ENCODE peak calls at places on chromosomes 13 and 19, in eight cellular contexts. R is AG04450, N is AG10803, W is body of pancreas, S is tibial artery, I is A549, D is left ventricle myocardium inferior, F is fibroblast of mammary gland. B is an unnamed sample.

GRCh38 chr13:30645629-30646028 is 27.9 kb downstream of the USPL1 start:
- DNase-seq in I (no peak), S (no peak), W (no peak), R (no peak), D (no peak), F (no peak), N (no peak), B (no peak)

GRCh38 chr13:95253033-95253432 is 48.2 kb downstream of the ABCC4 start:
- DNase-seq in N (no peak), S (no peak), I (no peak), F (no peak), W (no peak), R (no peak), D (no peak), B (no peak)

GRCh38 chr13:114151565-114152284 is 19.3 kb upstream of the RASA3 start:
- DNase-seq in S (no peak), F (peak; percentile 81), D (no peak), I (no peak), W (peak; percentile 80), R (no peak), N (no peak), B (no peak)

GRCh38 chr13:40667622-40667978 is 1.2 kb upstream of the FOXO1 start:
- DNase-seq in W (no peak), F (no peak), D (no peak), S (peak; percentile 71), I (no peak), N (no peak), R (no peak), B (peak; percentile 59)

GRCh38 chr13:98083507-98083906 is 59.4 kb upstream of the FARP1 start:
- DNase-seq in N (peak; percentile 96), S (no peak), F (peak; percentile 93), D (no peak), I (no peak), R (peak; percentile 83), W (no peak), B (no peak)

GRCh38 chr19:33388817-33389573 is 15.5 kb downstream of the CEBPG start:
- DNase-seq in S (peak; percentile 76), N (no peak), D (peak; percentile 58), I (no peak), R (no peak), F (peak; percentile 21), W (peak; percentile 8), B (peak; percentile 59)

GRCh38 chr19:4803736-4804695 is 12.5 kb downstream of the FEM1A start:
- DNase-seq in R (no peak), I (peak; percentile 52), S (no peak), W (peak; percentile 60), F (peak; percentile 45), N (peak; percentile 25), D (no peak), B (peak; percentile 35)

GRCh38 chr19:47631681-47632446 is 22.9 kb downstream of the BICRA start:
- DNase-seq in W (no peak), F (no peak), S (peak; percentile 73), R (no peak), N (peak; percentile 63), D (peak; percentile 40), I (no peak), B (no peak)

GRCh38 chr13:45584816-45585215 is 30.7 kb downstream of the ERICH6B start:
- DNase-seq in D (no peak), N (no peak), I (peak; percentile 26), R (no peak), W (no peak), F (peak; percentile 6), S (no peak), B (no peak)

GRCh38 chr13:111634410-111634809 is 314.0 kb downstream of the TEX29 start:
- DNase-seq in S (no peak), I (no peak), R (no peak), N (no peak), D (no peak), W (no peak), F (no peak), B (no peak)

GRCh38 chr13:43369319-43369718 is 345.9 kb downstream of the DNAJC15 start:
- DNase-seq in S (no peak), I (no peak), D (no peak), W (no peak), F (no peak), N (no peak), R (no peak), B (no peak)

GRCh38 chr13:100540621-100541020 is 48.0 kb downstream of the GGACT start:
- DNase-seq in F (peak; percentile 2), D (no peak), S (peak; percentile 41), R (no peak), I (no peak), N (no peak), W (no peak), B (no peak)

GRCh38 chr19:6135367-6135766 is at the start of gene ACSBG2:
- DNase-seq in D (no peak), S (no peak), R (no peak), F (no peak), I (no peak), N (no peak), W (no peak), B (no peak)

GRCh38 chr13:79973533-79973963 is 367.4 kb downstream of the SPRY2 start:
- DNase-seq in F (peak; percentile 24), I (peak; percentile 27), D (peak; percentile 45), W (peak; percentile 18), S (no peak), R (no peak), N (no peak), B (peak; percentile 24)

GRCh38 chr19:33634361-33635091 is 12.8 kb downstream of the CHST8 start:
- DNase-seq in S (no peak), I (no peak), R (no peak), F (no peak), W (no peak), N (no peak), D (no peak), B (no peak)

GRCh38 chr19:42532881-42533280 is 4.6 kb upstream of the CEACAM1 start:
- DNase-seq in F (no peak), D (no peak), R (no peak), I (no peak), W (no peak), N (no peak), S (no peak), B (no peak)

GRCh38 chr19:49817964-49818690 is at the start of gene MED25:
- DNase-seq in N (peak; percentile 83), W (peak; percentile 85), R (peak; percentile 55), I (peak; percentile 92), F (peak; percentile 77), D (peak; percentile 86), S (peak; percentile 90), B (peak; percentile 81)

GRCh38 chr13:50685491-50685890 is 158.0 kb downstream of the DLEU7 start:
- DNase-seq in F (peak; percentile 35), N (peak; percentile 46), S (peak; percentile 79), R (no peak), I (no peak), D (peak; percentile 87), W (peak; percentile 34), B (peak; percentile 87)

GRCh38 chr19:16325671-16326400 is 1.2 kb downstream of the KLF2 start:
- DNase-seq in N (peak; percentile 35), F (no peak), S (peak; percentile 78), W (no peak), D (no peak), R (no peak), I (peak; percentile 43), B (peak; percentile 40)

GRCh38 chr19:9823816-9824215 is 3.9 kb upstream of the UBL5 start:
- DNase-seq in W (no peak), F (no peak), D (no peak), R (no peak), I (no peak), N (no peak), S (no peak), B (no peak)
- H3K4me3 ChIP-seq in W (no peak overlapping the region), F (no peak overlapping the region), D (no peak overlapping the region), R (no peak overlapping the region), I (no peak overlapping the region), N (no peak overlapping the region), S (no peak overlapping the region), B (no peak overlapping the region)

GRCh38 chr13:28100149-28101121 is at the start of gene FLT3:
- DNase-seq in R (no peak), D (peak; percentile 18), W (peak; percentile 58), I (peak; percentile 17), S (no peak), N (peak; percentile 5), F (peak; percentile 30), B (peak; percentile 42)
- H3K4me3 ChIP-seq in R (peak within 1 kb of the TSS; percentile 44), D (peak within 1 kb of the TSS; percentile 65), W (peak within 1 kb of the TSS; percentile 42), I (peak within 1 kb of the TSS; percentile 40), S (peak within 1 kb of the TSS; percentile 31), N (no peak within 1 kb of the TSS), F (no peak within 1 kb of the TSS), B (no peak within 1 kb of the TSS)

GRCh38 chr13:21212138-21212775 is 35.8 kb downstream of the MRPL57 start:
- DNase-seq in D (no peak), N (no peak), F (no peak), S (no peak), W (no peak), R (no peak), I (no peak), B (no peak)

GRCh38 chr13:21218351-21219043 is 42.0 kb downstream of the MRPL57 start:
- DNase-seq in I (no peak), D (no peak), W (no peak), F (no peak), N (peak; percentile 20), R (no peak), S (no peak), B (no peak)

GRCh38 chr13:21221268-21221667 is 44.8 kb downstream of the MRPL57 start:
- DNase-seq in W (no peak), N (no peak), I (no peak), S (no peak), R (no peak), D (no peak), F (no peak), B (no peak)

GRCh38 chr13:21219044-21219381 is 42.6 kb downstream of the MRPL57 start:
- DNase-seq in D (no peak), F (no peak), S (no peak), N (no peak), W (no peak), I (no peak), R (no peak), B (no peak)

DNA sequence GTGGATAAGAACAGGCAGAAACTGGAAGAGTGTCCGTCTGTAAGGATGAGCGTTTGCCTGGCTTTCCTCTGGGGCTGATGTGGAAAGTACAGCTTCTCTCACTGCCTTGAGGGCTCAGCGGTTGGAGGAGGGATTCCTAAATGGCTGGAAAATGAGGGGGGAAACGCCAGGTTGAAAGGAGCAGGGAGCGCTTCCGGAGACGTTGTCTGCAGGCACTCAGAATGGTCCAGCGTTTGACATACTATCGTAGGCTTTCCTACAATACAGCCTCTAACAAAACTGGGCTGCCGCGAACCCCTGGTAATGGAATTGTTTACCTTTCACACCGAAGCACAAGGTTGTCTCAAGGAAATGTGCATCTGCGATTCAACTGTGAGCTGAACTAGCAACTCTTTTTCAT is 39.9 kb downstream of the MRPL57 start:
- DNase-seq in F (no peak), N (no peak), S (no peak), I (no peak), R (no peak), D (no peak), W (no peak), B (no peak)
- H3K4me3 ChIP-seq in F (no peak overlapping the region), N (no peak overlapping the region), S (no peak overlapping the region), I (no peak overlapping the region), R (no peak overlapping the region), D (no peak overlapping the region), W (no peak overlapping the region), B (no peak overlapping the region)

DNA sequence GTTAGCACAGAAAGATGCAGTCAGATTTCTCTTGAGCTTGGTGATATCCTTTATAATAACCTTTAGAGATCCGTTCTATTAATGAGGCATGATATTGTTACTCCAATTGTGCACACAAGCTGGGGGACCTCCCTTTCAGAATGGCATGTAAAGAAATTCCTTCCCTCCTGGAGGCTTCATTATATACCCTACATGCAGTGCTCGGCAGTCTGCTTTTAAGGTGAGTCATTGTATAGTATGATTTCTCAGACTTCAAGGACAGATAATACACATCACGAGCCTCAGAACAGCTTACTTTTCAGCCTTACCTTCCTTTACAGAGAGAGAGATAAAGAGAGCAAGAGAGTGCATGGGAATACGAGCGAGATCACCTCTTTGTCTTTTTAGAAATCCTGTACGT is 261.3 kb downstream of the ATP8A2 start:
- DNase-seq in D (no peak), F (no peak), W (no peak), N (no peak), I (no peak), R (no peak), S (no peak), B (no peak)
- H3K4me3 ChIP-seq in D (no peak overlapping the region), F (no peak overlapping the region), W (no peak overlapping the region), N (no peak overlapping the region), I (no peak overlapping the region), R (no peak overlapping the region), S (no peak overlapping the region), B (no peak overlapping the region)